ENCODE peak calls at places on chromosome 3, in four cellular contexts. C is stimulated activated CD8-positive, alpha-beta memory T cell treated with anti-CD3 and anti-CD28 coated beads, Interleukin-12 subunit alpha, Interleukin-12 subunit beta, amount 100 ng/mL, for 4 hours; O is LHCN-M2; T is sigmoid colon. W is an unnamed sample.

GRCh38 chr3:176431986-176432385 is 765.3 kb downstream of the TBL1XR1 start:
- DNase-seq in T (no peak), C (no peak), O (peak; percentile 56), W (no peak)

GRCh38 chr3:32371466-32372212 is 20.0 kb upstream of the CMTM7 start:
- DNase-seq in T (no peak), C (no peak), O (no peak), W (no peak)

GRCh38 chr3:132006605-132007204 is 28.1 kb downstream of the CPNE4 start:
- DNase-seq in C (no peak), T (no peak), O (peak; percentile 59), W (no peak)

GRCh38 chr3:126512916-126513650 is 4.5 kb downstream of the UROC1 start:
- DNase-seq in C (no peak), T (peak; percentile 42), O (no peak), W (peak; percentile 70)

GRCh38 chr3:106691476-106691875 is 685.8 kb upstream of the CCDC54 start:
- DNase-seq in T (no peak), O (peak; percentile 19), C (no peak), W (no peak)

GRCh38 chr3:162142511-162142910 is 645.9 kb downstream of the OTOL1 start:
- DNase-seq in O (peak; percentile 90), C (no peak), T (no peak), W (no peak)

GRCh38 chr3:71724584-71725278 is 471 bp downstream of the EIF4E3 start:
- DNase-seq in O (no peak), C (peak; percentile 14), T (peak; percentile 73), W (peak; percentile 91)

GRCh38 chr3:167967257-167968010 is 128.3 kb downstream of the GOLIM4 start:
- DNase-seq in C (no peak), O (peak; percentile 7), T (no peak), W (no peak)

GRCh38 chr3:187744169-187745151 is 808 bp downstream of the BCL6 start:
- DNase-seq in T (peak; percentile 85), C (peak; percentile 34), O (peak; percentile 42), W (peak; percentile 91)

W was measured in spleen.